ENCODE peak calls at places on chromosomes 5 and 9, in seven cellular contexts. U, L, T, H, N, V and O are unnamed samples.

GRCh38 chr5:34919077-34919476 is 3.6 kb downstream of the BRIX1 start:
- DNase-seq in U (no peak), L (no peak), T (no peak), H (no peak), N (no peak), V (no peak), O (no peak)

GRCh38 chr9:69671904-69672827 is at the start of gene APBA1:
- DNase-seq in U (no peak), L (peak), T (peak), H (peak), N (peak), V (no peak), O (peak)

GRCh38 chr5:131671994-131672655 is 37.1 kb upstream of the RAPGEF6 start:
- DNase-seq in U (no peak), L (peak), T (no peak), H (peak), N (no peak), V (peak), O (peak)

GRCh38 chr5:141412853-141413539 is at the start of gene PCDHGA10:
- DNase-seq in U (peak), L (peak), T (no peak), H (peak), N (peak), V (no peak), O (peak)

GRCh38 chr9:535356-535755 is 306.1 kb upstream of the DMRT1 start:
- DNase-seq in U (no peak), L (no peak), T (no peak), H (no peak), N (no peak), V (no peak), O (no peak)

GRCh38 chr9:19901586-19901985 is 112.7 kb upstream of the SLC24A2 start:
- DNase-seq in U (no peak), L (no peak), T (no peak), H (no peak), N (no peak), V (no peak), O (no peak)

GRCh38 chr5:149873896-149874295 is 70.7 kb downstream of the PDE6A start:
- DNase-seq in U (no peak), L (no peak), T (no peak), H (no peak), N (no peak), V (no peak), O (no peak)

GRCh38 chr5:82396871-82397514 is 118.8 kb upstream of the RPS23 start:
- DNase-seq in U (peak), L (peak), T (peak), H (peak), N (no peak), V (peak), O (peak)

GRCh38 chr5:36728697-36729543 is 122.5 kb downstream of the SLC1A3 start:
- DNase-seq in U (peak), L (peak), T (no peak), H (peak), N (no peak), V (peak), O (peak)

GRCh38 chr9:16223074-16223871 is 647.2 kb downstream of the BNC2 start:
- DNase-seq in U (no peak), L (no peak), T (no peak), H (peak), N (no peak), V (no peak), O (no peak)

GRCh38 chr9:108444400-108445358 is 411.1 kb downstream of the ACTL7B start:
- DNase-seq in U (peak), L (peak), T (no peak), H (peak), N (no peak), V (peak), O (no peak)

GRCh38 chr9:35110327-35110758 is 5.3 kb downstream of the ATOSB start:
- DNase-seq in U (no peak), L (peak), T (no peak), H (peak), N (no peak), V (no peak), O (peak)

GRCh38 chr9:35114113-35114847 is 1.4 kb downstream of the ATOSB start:
- DNase-seq in U (peak), L (peak), T (peak), H (peak), N (peak), V (peak), O (peak)

GRCh38 chr9:35114921-35115341 is 731 bp downstream of the ATOSB start:
- DNase-seq in U (no peak), L (peak), T (peak), H (no peak), N (peak), V (no peak), O (peak)

GRCh38 chr9:35111006-35111933 is 4.4 kb downstream of the ATOSB start:
- DNase-seq in U (peak), L (peak), T (peak), H (peak), N (peak), V (peak), O (peak)

DNA sequence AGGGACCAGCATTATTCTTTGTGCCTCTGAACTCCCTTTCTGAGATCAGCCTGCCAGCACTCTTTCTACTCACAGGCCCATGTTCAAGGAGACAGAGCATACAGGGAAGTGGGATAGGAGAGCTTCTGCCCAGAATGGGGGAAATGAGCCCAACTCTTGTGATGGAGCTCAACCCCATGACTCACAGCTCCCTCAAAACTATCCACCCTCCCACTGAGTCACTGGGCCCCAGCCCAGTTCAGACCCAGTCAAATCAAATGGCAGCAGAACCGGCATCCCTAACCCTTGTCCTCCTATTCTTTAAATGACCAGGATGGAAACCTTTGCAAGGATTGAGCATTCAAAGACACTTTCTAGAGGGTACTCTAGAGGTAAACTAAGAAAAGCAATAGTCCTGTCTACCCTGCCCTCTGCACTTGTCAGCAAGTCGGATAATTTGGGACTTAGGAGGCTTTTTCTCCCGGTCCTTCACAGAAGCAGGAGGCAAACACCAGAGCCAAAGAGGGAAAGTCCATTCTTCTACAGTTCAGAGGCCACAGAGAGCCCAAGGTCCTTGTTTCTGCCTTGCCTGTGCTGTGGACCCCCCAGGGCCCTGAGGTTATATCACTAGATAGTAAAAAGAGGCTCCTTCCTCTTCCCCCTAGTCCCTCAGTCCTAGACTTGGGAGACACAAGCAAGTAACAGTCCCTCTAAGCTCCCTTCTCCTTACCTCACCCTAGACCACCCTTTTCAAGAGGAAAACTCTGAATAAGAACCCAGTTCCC is 3.2 kb downstream of the ATOSB start:
- DNase-seq in U (no peak), L (peak), T (no peak), H (peak), N (no peak), V (no peak), O (peak)
- H3K4me3 ChIP-seq in U (no peak), L (peak), T (peak), H (peak), N (peak), V (peak), O (no peak)

GRCh38 chr5:62588668-62589067 is 10.0 kb downstream of the LRRC70 start:
- DNase-seq in U (no peak), L (no peak), T (no peak), H (no peak), N (no peak), V (no peak), O (no peak)

GRCh38 chr5:62592558-62592957 is 13.9 kb downstream of the LRRC70 start:
- DNase-seq in U (no peak), L (no peak), T (no peak), H (no peak), N (no peak), V (no peak), O (no peak)

GRCh38 chr5:62587737-62588136 is 9.1 kb downstream of the LRRC70 start:
- DNase-seq in U (no peak), L (no peak), T (no peak), H (peak), N (no peak), V (no peak), O (no peak)

GRCh38 chr5:62590396-62590795 is 11.8 kb downstream of the LRRC70 start:
- DNase-seq in U (no peak), L (no peak), T (no peak), H (no peak), N (no peak), V (no peak), O (no peak)

DNA sequence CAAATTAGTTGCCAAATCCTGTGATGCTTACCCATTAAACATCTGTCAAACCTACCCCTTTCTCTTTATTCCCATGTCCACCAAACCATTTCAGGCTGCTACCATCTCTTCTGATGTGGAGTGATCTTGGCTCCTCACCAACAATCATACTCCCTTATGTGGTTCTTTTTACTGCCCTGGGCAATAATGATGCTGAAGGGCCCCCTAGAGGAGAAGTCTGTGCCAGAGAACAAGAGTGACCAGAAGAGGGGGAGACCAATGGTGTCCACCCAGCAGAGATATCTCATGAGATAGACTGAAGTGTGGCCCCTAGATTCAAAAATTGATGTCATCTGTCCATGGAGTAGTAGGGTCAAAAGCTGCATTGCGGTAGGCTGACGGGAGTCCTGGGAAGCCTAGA is 10.9 kb downstream of the LRRC70 start:
- DNase-seq in U (no peak), L (no peak), T (no peak), H (no peak), N (no peak), V (no peak), O (no peak)
- TF ChIP-seq CTCF in U (no peak), L (peak), T (no peak), H (no peak), N (peak), V (no peak), O (no peak)

GRCh38 chr5:114729986-114730385 is 368.1 kb downstream of the KCNN2 start:
- DNase-seq in U (no peak), L (no peak), T (no peak), H (no peak), N (no peak), V (no peak), O (no peak)

GRCh38 chr5:114726126-114726525 is 364.3 kb downstream of the KCNN2 start:
- DNase-seq in U (no peak), L (no peak), T (no peak), H (no peak), N (no peak), V (no peak), O (no peak)
- H3K27ac ChIP-seq in U (no peak), L (no peak), T (no peak), H (no peak), N (no peak), V (no peak), O (no peak)

GRCh38 chr9:136208675-136209074 is 3.7 kb upstream of the LHX3 start:
- DNase-seq in U (no peak), L (no peak), T (no peak), H (no peak), N (no peak), V (no peak), O (no peak)

GRCh38 chr9:136209232-136209631 is 4.3 kb upstream of the LHX3 start:
- DNase-seq in U (no peak), L (no peak), T (no peak), H (no peak), N (no peak), V (no peak), O (no peak)

GRCh38 chr9:136211006-136211405 is 6.1 kb upstream of the LHX3 start:
- DNase-seq in U (no peak), L (no peak), T (no peak), H (no peak), N (no peak), V (no peak), O (no peak)

GRCh38 chr9:136210276-136210675 is 5.3 kb upstream of the LHX3 start:
- DNase-seq in U (no peak), L (no peak), T (no peak), H (no peak), N (no peak), V (no peak), O (no peak)

GRCh38 chr9:136209786-136210185 is 4.9 kb upstream of the LHX3 start:
- DNase-seq in U (no peak), L (no peak), T (no peak), H (no peak), N (no peak), V (no peak), O (no peak)
- H3K4me3 ChIP-seq in U (no peak), L (no peak), T (no peak), H (no peak), N (no peak), V (no peak), O (no peak)

DNA sequence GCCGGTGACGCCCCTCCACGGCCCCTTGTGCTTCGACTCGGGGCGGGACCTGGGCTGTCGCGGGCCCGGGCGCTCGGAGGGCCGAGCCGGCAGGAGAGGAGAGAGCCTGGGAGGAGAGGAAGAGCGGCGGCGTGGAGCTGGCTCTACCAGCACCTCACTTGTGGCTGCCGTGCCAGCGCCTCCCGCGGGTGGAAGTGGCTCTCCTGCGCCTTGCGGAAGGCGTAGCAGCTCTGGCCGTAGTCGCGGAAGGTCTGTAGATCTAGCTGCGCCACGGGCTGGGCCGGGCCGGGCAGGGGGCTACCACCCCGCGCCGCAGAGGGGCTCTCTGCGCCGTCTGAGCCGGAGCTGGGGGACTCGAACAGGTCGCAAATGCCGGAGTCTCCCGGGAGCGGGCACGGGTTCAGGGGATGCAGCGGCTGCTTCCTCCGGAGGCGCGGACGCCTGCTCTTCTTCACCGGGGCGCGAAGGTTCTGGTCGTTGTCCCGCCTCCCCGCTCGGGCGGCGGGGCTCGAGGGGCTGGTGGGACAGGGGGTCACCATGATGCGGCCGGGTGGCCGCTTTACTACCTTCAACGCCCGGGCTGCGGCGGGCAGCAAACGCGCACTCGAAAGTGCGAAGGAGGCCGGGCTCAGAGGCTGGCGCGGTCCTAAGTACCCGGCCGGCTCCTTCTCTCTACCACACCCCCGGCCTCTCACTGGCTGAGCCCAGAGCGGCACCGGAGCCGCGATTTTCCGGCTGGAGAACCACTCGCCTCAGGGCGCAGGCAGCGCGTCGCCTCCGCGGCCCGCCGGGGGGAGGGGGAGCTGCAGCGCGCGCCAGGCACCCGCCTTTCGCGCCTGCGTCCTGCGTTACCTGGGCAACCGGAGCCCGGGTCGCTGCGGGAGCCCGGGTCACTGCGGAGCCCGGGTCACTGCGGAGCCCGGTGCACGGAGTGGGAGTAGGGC is at the start of gene CCNO:
- DNase-seq in U (peak), L (peak), T (peak), H (peak), N (peak), V (no peak), O (peak)
- TF ChIP-seq CTCF in U (no peak), L (no peak), T (no peak), H (no peak), N (no peak), V (no peak), O (no peak)